ENCODE peak calls at places on chromosomes 11 and 22, in seven cellular contexts. One of them, this sample, is unnamed.
A peak's percentile ranks its signal among the peaks of the same experiment; 100 is the strongest.

GRCh38 chr22:48821346-48822186 is 1006.1 kb downstream of the BRD1 start:
- DNase-seq in HFF-Myc: no peak
- DNase-seq in fibroblast of the aortic adventitia: no peak
- DNase-seq in foreskin fibroblast: no peak
- DNase-seq in transverse colon: no peak
- DNase-seq in neural progenitor cell: no peak
- DNase-seq in cardiac muscle cell: no peak
- DNase-seq in this sample: no peak

GRCh38 chr11:67633758-67634365 is 4.1 kb upstream of the NUDT8 start:
- DNase-seq in HFF-Myc: no peak
- DNase-seq in fibroblast of the aortic adventitia: no peak
- DNase-seq in foreskin fibroblast: no peak
- DNase-seq in transverse colon: no peak
- DNase-seq in neural progenitor cell: no peak
- DNase-seq in cardiac muscle cell: no peak
- DNase-seq in this sample: no peak

GRCh38 chr11:59767212-59767611 is 12.0 kb downstream of the STX3 start:
- DNase-seq in HFF-Myc: no peak
- DNase-seq in fibroblast of the aortic adventitia: peak; percentile 6
- DNase-seq in foreskin fibroblast: no peak
- DNase-seq in transverse colon: no peak
- DNase-seq in neural progenitor cell: no peak
- DNase-seq in cardiac muscle cell: no peak
- DNase-seq in this sample: no peak

GRCh38 chr22:40418366-40419201 is 48.2 kb downstream of the SGSM3 start:
- DNase-seq in HFF-Myc: no peak
- DNase-seq in fibroblast of the aortic adventitia: no peak
- DNase-seq in foreskin fibroblast: peak; percentile 13
- DNase-seq in transverse colon: peak; percentile 32
- DNase-seq in neural progenitor cell: peak; percentile 14
- DNase-seq in cardiac muscle cell: no peak
- DNase-seq in this sample: no peak

GRCh38 chr22:30873086-30873650 is 95.4 kb downstream of the MORC2 start:
- DNase-seq in HFF-Myc: no peak
- DNase-seq in fibroblast of the aortic adventitia: no peak
- DNase-seq in foreskin fibroblast: no peak
- DNase-seq in transverse colon: peak; percentile 1
- DNase-seq in neural progenitor cell: no peak
- DNase-seq in cardiac muscle cell: no peak
- DNase-seq in this sample: no peak

GRCh38 chr11:27184458-27185312 is 144.1 kb downstream of the BBOX1 start:
- DNase-seq in HFF-Myc: no peak
- DNase-seq in fibroblast of the aortic adventitia: no peak
- DNase-seq in foreskin fibroblast: peak; percentile 22
- DNase-seq in transverse colon: no peak
- DNase-seq in neural progenitor cell: no peak
- DNase-seq in cardiac muscle cell: no peak
- DNase-seq in this sample: no peak

GRCh38 chr22:47409501-47410275 is 647.2 kb downstream of the TBC1D22A start:
- DNase-seq in HFF-Myc: no peak
- DNase-seq in fibroblast of the aortic adventitia: no peak
- DNase-seq in foreskin fibroblast: no peak
- DNase-seq in transverse colon: no peak
- DNase-seq in neural progenitor cell: no peak
- DNase-seq in cardiac muscle cell: no peak
- DNase-seq in this sample: no peak

GRCh38 chr11:29978549-29978948 is 38.3 kb downstream of the KCNA4 start:
- DNase-seq in HFF-Myc: no peak
- DNase-seq in fibroblast of the aortic adventitia: no peak
- DNase-seq in foreskin fibroblast: no peak
- DNase-seq in transverse colon: no peak
- DNase-seq in neural progenitor cell: no peak
- DNase-seq in cardiac muscle cell: no peak
- DNase-seq in this sample: no peak

GRCh38 chr11:70432065-70432464 is 33.7 kb downstream of the CTTN start:
- DNase-seq in HFF-Myc: no peak
- DNase-seq in fibroblast of the aortic adventitia: peak; percentile 18
- DNase-seq in foreskin fibroblast: no peak
- DNase-seq in transverse colon: no peak
- DNase-seq in neural progenitor cell: no peak
- DNase-seq in cardiac muscle cell: no peak
- DNase-seq in this sample: no peak

GRCh38 chr22:44351685-44352377 is 39.1 kb upstream of the SHISAL1 start:
- DNase-seq in HFF-Myc: peak; percentile 79
- DNase-seq in fibroblast of the aortic adventitia: peak; percentile 94
- DNase-seq in foreskin fibroblast: peak; percentile 95
- DNase-seq in transverse colon: peak; percentile 54
- DNase-seq in neural progenitor cell: peak; percentile 48
- DNase-seq in cardiac muscle cell: peak; percentile 42
- DNase-seq in this sample: no peak

GRCh38 chr11:75537740-75538139 is 12.0 kb upstream of the GDPD5 start:
- DNase-seq in HFF-Myc: no peak
- DNase-seq in fibroblast of the aortic adventitia: no peak
- DNase-seq in foreskin fibroblast: no peak
- DNase-seq in transverse colon: no peak
- DNase-seq in neural progenitor cell: no peak
- DNase-seq in cardiac muscle cell: no peak
- DNase-seq in this sample: no peak

GRCh38 chr22:27809226-27809625 is 7.7 kb upstream of the MN1 start:
- DNase-seq in HFF-Myc: no peak
- DNase-seq in fibroblast of the aortic adventitia: no peak
- DNase-seq in foreskin fibroblast: no peak
- DNase-seq in transverse colon: no peak
- DNase-seq in neural progenitor cell: no peak
- DNase-seq in cardiac muscle cell: no peak
- DNase-seq in this sample: no peak

GRCh38 chr11:31968774-31969433 is 122.0 kb upstream of the RCN1 start:
- DNase-seq in HFF-Myc: no peak
- DNase-seq in fibroblast of the aortic adventitia: peak; percentile 83
- DNase-seq in foreskin fibroblast: peak; percentile 59
- DNase-seq in transverse colon: no peak
- DNase-seq in neural progenitor cell: no peak
- DNase-seq in cardiac muscle cell: no peak
- DNase-seq in this sample: no peak

GRCh38 chr11:19872526-19873135 is 160.0 kb downstream of the NAV2 start:
- DNase-seq in HFF-Myc: no peak
- DNase-seq in fibroblast of the aortic adventitia: no peak
- DNase-seq in foreskin fibroblast: no peak
- DNase-seq in transverse colon: no peak
- DNase-seq in neural progenitor cell: peak; percentile 57
- DNase-seq in cardiac muscle cell: no peak
- DNase-seq in this sample: no peak

GRCh38 chr11:18106688-18107087 is 806 bp upstream of the SAAL1 start:
- DNase-seq in HFF-Myc: peak; percentile 11
- DNase-seq in fibroblast of the aortic adventitia: no peak
- DNase-seq in foreskin fibroblast: peak; percentile 33
- DNase-seq in transverse colon: no peak
- DNase-seq in neural progenitor cell: no peak
- DNase-seq in cardiac muscle cell: no peak
- DNase-seq in this sample: no peak

GRCh38 chr11:121112498-121113455 is 11.7 kb downstream of the TECTA start:
- DNase-seq in HFF-Myc: peak; percentile 40
- DNase-seq in fibroblast of the aortic adventitia: peak; percentile 81
- DNase-seq in foreskin fibroblast: peak; percentile 82
- DNase-seq in transverse colon: peak; percentile 49
- DNase-seq in neural progenitor cell: peak; percentile 81
- DNase-seq in cardiac muscle cell: peak; percentile 85
- DNase-seq in this sample: peak; percentile 24

GRCh38 chr11:115924744-115925567 is 420.7 kb upstream of the CADM1 start:
- DNase-seq in HFF-Myc: no peak
- DNase-seq in fibroblast of the aortic adventitia: no peak
- DNase-seq in foreskin fibroblast: no peak
- DNase-seq in transverse colon: no peak
- DNase-seq in neural progenitor cell: no peak
- DNase-seq in cardiac muscle cell: no peak
- DNase-seq in this sample: no peak

GRCh38 chr11:58286249-58286648 is 18.2 kb upstream of the OR10W1 start:
- DNase-seq in HFF-Myc: no peak
- DNase-seq in fibroblast of the aortic adventitia: peak; percentile 45
- DNase-seq in foreskin fibroblast: peak; percentile 20
- DNase-seq in transverse colon: peak; percentile 26
- DNase-seq in neural progenitor cell: peak; percentile 59
- DNase-seq in cardiac muscle cell: peak; percentile 49
- DNase-seq in this sample: no peak

GRCh38 chr11:75565916-75566762 is 4.1 kb downstream of the SERPINH1 start:
- DNase-seq in HFF-Myc: no peak
- DNase-seq in fibroblast of the aortic adventitia: no peak
- DNase-seq in foreskin fibroblast: no peak
- DNase-seq in transverse colon: no peak
- DNase-seq in neural progenitor cell: no peak
- DNase-seq in cardiac muscle cell: no peak
- DNase-seq in this sample: no peak

GRCh38 chr11:102620858-102621561 is 4.1 kb downstream of the MMP20 start:
- DNase-seq in HFF-Myc: no peak
- DNase-seq in fibroblast of the aortic adventitia: peak; percentile 88
- DNase-seq in foreskin fibroblast: peak; percentile 46
- DNase-seq in transverse colon: no peak
- DNase-seq in neural progenitor cell: no peak
- DNase-seq in cardiac muscle cell: no peak
- DNase-seq in this sample: no peak

GRCh38 chr22:37525073-37525745 is 6.0 kb upstream of the CARD10 start:
- DNase-seq in HFF-Myc: peak; percentile 47
- DNase-seq in fibroblast of the aortic adventitia: peak; percentile 74
- DNase-seq in foreskin fibroblast: peak; percentile 96
- DNase-seq in transverse colon: no peak
- DNase-seq in neural progenitor cell: no peak
- DNase-seq in cardiac muscle cell: no peak
- DNase-seq in this sample: no peak

GRCh38 chr11:65315204-65315865 is 669 bp downstream of the CDC42EP2 start:
- DNase-seq in HFF-Myc: peak; percentile 40
- DNase-seq in fibroblast of the aortic adventitia: peak; percentile 83
- DNase-seq in foreskin fibroblast: peak; percentile 91
- DNase-seq in transverse colon: peak; percentile 85
- DNase-seq in neural progenitor cell: peak; percentile 95
- DNase-seq in cardiac muscle cell: peak; percentile 92
- DNase-seq in this sample: peak; percentile 98

GRCh38 chr11:113387605-113388211 is at the start of gene ANKK1:
- DNase-seq in HFF-Myc: no peak
- DNase-seq in fibroblast of the aortic adventitia: no peak
- DNase-seq in foreskin fibroblast: peak; percentile 21
- DNase-seq in transverse colon: peak; percentile 19
- DNase-seq in neural progenitor cell: peak; percentile 74
- DNase-seq in cardiac muscle cell: peak; percentile 35
- DNase-seq in this sample: peak; percentile 19
- TF ChIP-seq CTCF in HFF-Myc: peak; percentile 29
- TF ChIP-seq CTCF in fibroblast of the aortic adventitia: no peak
- TF ChIP-seq CTCF in foreskin fibroblast: no peak
- TF ChIP-seq CTCF in transverse colon: peak; percentile 31
- TF ChIP-seq CTCF in neural progenitor cell: peak; percentile 62
- TF ChIP-seq CTCF in cardiac muscle cell: peak; percentile 40
- TF ChIP-seq CTCF in this sample: peak; percentile 61

GRCh38 chr11:1532606-1533341 is 39.3 kb downstream of the DUSP8 start:
- DNase-seq in HFF-Myc: no peak
- DNase-seq in fibroblast of the aortic adventitia: peak; percentile 23
- DNase-seq in foreskin fibroblast: peak; percentile 47
- DNase-seq in transverse colon: no peak
- DNase-seq in neural progenitor cell: no peak
- DNase-seq in cardiac muscle cell: no peak
- DNase-seq in this sample: no peak

GRCh38 chr11:1530686-1531256 is 41.3 kb downstream of the DUSP8 start:
- DNase-seq in HFF-Myc: no peak
- DNase-seq in fibroblast of the aortic adventitia: no peak
- DNase-seq in foreskin fibroblast: no peak
- DNase-seq in transverse colon: no peak
- DNase-seq in neural progenitor cell: no peak
- DNase-seq in cardiac muscle cell: no peak
- DNase-seq in this sample: no peak

GRCh38 chr11:1531418-1531817 is 40.7 kb downstream of the DUSP8 start:
- DNase-seq in HFF-Myc: no peak
- DNase-seq in fibroblast of the aortic adventitia: peak; percentile 32
- DNase-seq in foreskin fibroblast: peak; percentile 30
- DNase-seq in transverse colon: no peak
- DNase-seq in neural progenitor cell: no peak
- DNase-seq in cardiac muscle cell: no peak
- DNase-seq in this sample: no peak

GRCh38 chr11:1533342-1533725 is 38.7 kb downstream of the DUSP8 start:
- DNase-seq in HFF-Myc: no peak
- DNase-seq in fibroblast of the aortic adventitia: no peak
- DNase-seq in foreskin fibroblast: no peak
- DNase-seq in transverse colon: no peak
- DNase-seq in neural progenitor cell: no peak
- DNase-seq in cardiac muscle cell: no peak
- DNase-seq in this sample: no peak

GRCh38 chr11:1531961-1532586 is 40.0 kb downstream of the DUSP8 start:
- DNase-seq in HFF-Myc: peak; percentile 32
- DNase-seq in fibroblast of the aortic adventitia: peak; percentile 72
- DNase-seq in foreskin fibroblast: peak; percentile 92
- DNase-seq in transverse colon: no peak
- DNase-seq in neural progenitor cell: no peak
- DNase-seq in cardiac muscle cell: no peak
- DNase-seq in this sample: no peak
- TF ChIP-seq CTCF in HFF-Myc: no peak
- TF ChIP-seq CTCF in fibroblast of the aortic adventitia: no peak
- TF ChIP-seq CTCF in foreskin fibroblast: no peak
- TF ChIP-seq CTCF in transverse colon: no peak
- TF ChIP-seq CTCF in neural progenitor cell: no peak
- TF ChIP-seq CTCF in cardiac muscle cell: no peak
- TF ChIP-seq CTCF in this sample: no peak

GRCh38 chr11:122898799-122899198 is 16.2 kb downstream of the JHY start:
- DNase-seq in HFF-Myc: no peak
- DNase-seq in fibroblast of the aortic adventitia: no peak
- DNase-seq in foreskin fibroblast: no peak
- DNase-seq in transverse colon: no peak
- DNase-seq in neural progenitor cell: no peak
- DNase-seq in cardiac muscle cell: no peak
- DNase-seq in this sample: no peak

GRCh38 chr11:122900803-122901202 is 18.2 kb downstream of the JHY start:
- DNase-seq in HFF-Myc: no peak
- DNase-seq in fibroblast of the aortic adventitia: no peak
- DNase-seq in foreskin fibroblast: no peak
- DNase-seq in transverse colon: no peak
- DNase-seq in neural progenitor cell: no peak
- DNase-seq in cardiac muscle cell: no peak
- DNase-seq in this sample: no peak

GRCh38 chr11:122897606-122898210 is 15.1 kb downstream of the JHY start:
- DNase-seq in HFF-Myc: no peak
- DNase-seq in fibroblast of the aortic adventitia: peak; percentile 39
- DNase-seq in foreskin fibroblast: peak; percentile 47
- DNase-seq in transverse colon: no peak
- DNase-seq in neural progenitor cell: no peak
- DNase-seq in cardiac muscle cell: no peak
- DNase-seq in this sample: no peak

GRCh38 chr11:122902951-122903350 is 20.4 kb downstream of the JHY start:
- DNase-seq in HFF-Myc: no peak
- DNase-seq in fibroblast of the aortic adventitia: no peak
- DNase-seq in foreskin fibroblast: no peak
- DNase-seq in transverse colon: no peak
- DNase-seq in neural progenitor cell: no peak
- DNase-seq in cardiac muscle cell: no peak
- DNase-seq in this sample: no peak
- TF ChIP-seq CTCF in HFF-Myc: no peak
- TF ChIP-seq CTCF in fibroblast of the aortic adventitia: no peak
- TF ChIP-seq CTCF in foreskin fibroblast: no peak
- TF ChIP-seq CTCF in transverse colon: no peak
- TF ChIP-seq CTCF in neural progenitor cell: no peak
- TF ChIP-seq CTCF in cardiac muscle cell: no peak
- TF ChIP-seq CTCF in this sample: no peak

DNA sequence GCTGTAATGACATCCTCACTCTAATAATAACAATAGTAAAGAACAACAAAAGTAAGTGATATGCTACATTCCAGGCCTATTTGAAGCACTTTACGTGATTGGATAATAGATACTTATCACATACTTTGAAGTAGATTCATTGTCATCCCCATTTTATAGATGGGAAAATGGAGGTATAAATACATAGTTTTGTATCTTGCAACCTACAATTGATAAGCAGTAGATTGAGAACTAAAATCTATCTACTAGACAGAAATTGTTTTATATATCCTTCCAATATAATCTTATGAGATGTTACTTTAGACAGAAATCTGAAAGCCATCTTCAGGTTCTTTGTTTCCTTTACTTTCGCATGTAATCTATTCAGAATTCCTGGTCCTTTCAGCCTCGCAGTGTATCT is 104.6 kb upstream of the CD44 start:
- DNase-seq in HFF-Myc: no peak
- DNase-seq in fibroblast of the aortic adventitia: no peak
- DNase-seq in foreskin fibroblast: no peak
- DNase-seq in transverse colon: no peak
- DNase-seq in neural progenitor cell: no peak
- DNase-seq in cardiac muscle cell: no peak
- DNase-seq in this sample: no peak
- TF ChIP-seq CTCF in HFF-Myc: no peak
- TF ChIP-seq CTCF in fibroblast of the aortic adventitia: no peak
- TF ChIP-seq CTCF in foreskin fibroblast: no peak
- TF ChIP-seq CTCF in transverse colon: no peak
- TF ChIP-seq CTCF in neural progenitor cell: no peak
- TF ChIP-seq CTCF in cardiac muscle cell: no peak
- TF ChIP-seq CTCF in this sample: no peak

This sample was measured in neural crest cell.